ENCODE peak calls at places on chromosome 1, in five cellular contexts. One of them, this sample, is unnamed.
A peak's percentile ranks its signal among the peaks of the same experiment; 100 is the strongest.

GRCh38 chr1:80542231-80542630 is 1258.5 kb upstream of the ADGRL2 start:
- DNase-seq in A549: no peak
- DNase-seq in Peyer's patch: no peak
- DNase-seq in cardiac muscle cell: no peak
- DNase-seq in uterus: no peak
- DNase-seq in this sample: no peak

GRCh38 chr1:63148825-63149645 is 173.3 kb upstream of the FOXD3 start:
- DNase-seq in Peyer's patch: peak; percentile 73
- DNase-seq in cardiac muscle cell: peak; percentile 54
- DNase-seq in A549: peak; percentile 10
- DNase-seq in uterus: no peak
- DNase-seq in this sample: peak; percentile 12

GRCh38 chr1:100627018-100627716 is 89.2 kb downstream of the GPR88 start:
- DNase-seq in A549: no peak
- DNase-seq in cardiac muscle cell: no peak
- DNase-seq in Peyer's patch: no peak
- DNase-seq in uterus: no peak
- DNase-seq in this sample: no peak

GRCh38 chr1:204573563-204573925 is 57.3 kb downstream of the MDM4 start:
- DNase-seq in Peyer's patch: no peak
- DNase-seq in A549: peak; percentile 30
- DNase-seq in uterus: no peak
- DNase-seq in cardiac muscle cell: no peak
- DNase-seq in this sample: no peak

GRCh38 chr1:168157638-168158037 is 20.9 kb upstream of the GPR161 start:
- DNase-seq in uterus: no peak
- DNase-seq in cardiac muscle cell: no peak
- DNase-seq in A549: no peak
- DNase-seq in Peyer's patch: no peak
- DNase-seq in this sample: no peak

GRCh38 chr1:28259935-28260802 is 851 bp downstream of the SESN2 start:
- DNase-seq in cardiac muscle cell: peak; percentile 90
- DNase-seq in A549: peak; percentile 22
- DNase-seq in Peyer's patch: peak; percentile 80
- DNase-seq in uterus: peak; percentile 80
- DNase-seq in this sample: peak; percentile 63

GRCh38 chr1:145846191-145846590 is 761 bp downstream of the NUDT17 start:
- DNase-seq in Peyer's patch: peak; percentile 53
- DNase-seq in uterus: no peak
- DNase-seq in A549: peak; percentile 77
- DNase-seq in cardiac muscle cell: peak; percentile 61
- DNase-seq in this sample: no peak

GRCh38 chr1:192270398-192270797 is 46.4 kb upstream of the RGS21 start:
- DNase-seq in A549: no peak
- DNase-seq in Peyer's patch: no peak
- DNase-seq in cardiac muscle cell: no peak
- DNase-seq in uterus: no peak
- DNase-seq in this sample: no peak

GRCh38 chr1:228275435-228276342 is 67.8 kb downstream of the OBSCN start:
- DNase-seq in cardiac muscle cell: peak; percentile 85
- DNase-seq in A549: no peak
- DNase-seq in Peyer's patch: peak; percentile 97
- DNase-seq in uterus: peak; percentile 91
- DNase-seq in this sample: peak; percentile 89

GRCh38 chr1:1892079-1892762 is 1.3 kb upstream of the GNB1 start:
- DNase-seq in uterus: no peak
- DNase-seq in Peyer's patch: no peak
- DNase-seq in A549: no peak
- DNase-seq in cardiac muscle cell: no peak
- DNase-seq in this sample: peak; percentile 21

GRCh38 chr1:70467531-70467930 is 56.5 kb downstream of the CTH start:
- DNase-seq in A549: no peak
- DNase-seq in uterus: no peak
- DNase-seq in Peyer's patch: no peak
- DNase-seq in cardiac muscle cell: no peak
- DNase-seq in this sample: no peak

GRCh38 chr1:201298381-201299367 is 15.4 kb downstream of the PKP1 start:
- DNase-seq in cardiac muscle cell: no peak
- DNase-seq in Peyer's patch: peak; percentile 83
- DNase-seq in A549: no peak
- DNase-seq in uterus: no peak
- DNase-seq in this sample: no peak

GRCh38 chr1:210332719-210333398 is 4.2 kb downstream of the HHAT start:
- DNase-seq in cardiac muscle cell: no peak
- DNase-seq in A549: no peak
- DNase-seq in Peyer's patch: peak; percentile 78
- DNase-seq in uterus: no peak
- DNase-seq in this sample: no peak

GRCh38 chr1:14345925-14346550 is 252.4 kb upstream of the KAZN start:
- DNase-seq in uterus: no peak
- DNase-seq in A549: no peak
- DNase-seq in cardiac muscle cell: no peak
- DNase-seq in Peyer's patch: no peak
- DNase-seq in this sample: no peak

GRCh38 chr1:44576456-44577150 is 97.7 kb downstream of the TMEM53 start:
- DNase-seq in Peyer's patch: no peak
- DNase-seq in A549: no peak
- DNase-seq in uterus: no peak
- DNase-seq in cardiac muscle cell: no peak
- DNase-seq in this sample: no peak

GRCh38 chr1:18387307-18387706 is 93.4 kb upstream of the KLHDC7A start:
- DNase-seq in Peyer's patch: no peak
- DNase-seq in uterus: no peak
- DNase-seq in cardiac muscle cell: no peak
- DNase-seq in A549: no peak
- DNase-seq in this sample: no peak

GRCh38 chr1:10939654-10940450 is 72.6 kb upstream of the TARDBP start:
- DNase-seq in cardiac muscle cell: no peak
- DNase-seq in Peyer's patch: no peak
- DNase-seq in uterus: no peak
- DNase-seq in A549: no peak
- DNase-seq in this sample: peak; percentile 35

GRCh38 chr1:90721210-90722194 is 4.4 kb upstream of the BARHL2 start:
- DNase-seq in A549: peak; percentile 15
- DNase-seq in Peyer's patch: no peak
- DNase-seq in uterus: no peak
- DNase-seq in cardiac muscle cell: peak; percentile 72
- DNase-seq in this sample: no peak

GRCh38 chr1:89629146-89629545 is 3.8 kb upstream of the LRRC8C start:
- DNase-seq in Peyer's patch: no peak
- DNase-seq in A549: no peak
- DNase-seq in uterus: no peak
- DNase-seq in cardiac muscle cell: no peak
- DNase-seq in this sample: no peak

GRCh38 chr1:19123837-19124236 is 86.2 kb downstream of the UBR4 start:
- DNase-seq in cardiac muscle cell: no peak
- DNase-seq in A549: no peak
- DNase-seq in uterus: no peak
- DNase-seq in Peyer's patch: peak; percentile 71
- DNase-seq in this sample: no peak

GRCh38 chr1:185578293-185578692 is 155.9 kb upstream of the HMCN1 start:
- DNase-seq in Peyer's patch: no peak
- DNase-seq in cardiac muscle cell: no peak
- DNase-seq in A549: no peak
- DNase-seq in uterus: no peak
- DNase-seq in this sample: no peak

GRCh38 chr1:6465461-6466005 is 440 bp downstream of the TNFRSF25 start:
- DNase-seq in A549: no peak
- DNase-seq in cardiac muscle cell: no peak
- DNase-seq in uterus: no peak
- DNase-seq in Peyer's patch: no peak
- DNase-seq in this sample: no peak

GRCh38 chr1:193185861-193186714 is at the start of gene B3GALT2:
- DNase-seq in A549: no peak
- DNase-seq in cardiac muscle cell: peak; percentile 30
- DNase-seq in uterus: no peak
- DNase-seq in Peyer's patch: peak; percentile 63
- DNase-seq in this sample: peak; percentile 19

GRCh38 chr1:62144238-62144831 is 50.3 kb upstream of the L1TD1 start:
- DNase-seq in cardiac muscle cell: peak; percentile 55
- DNase-seq in Peyer's patch: peak; percentile 60
- DNase-seq in uterus: no peak
- DNase-seq in A549: peak; percentile 40
- DNase-seq in this sample: no peak

GRCh38 chr1:161260346-161260745 is 1.8 kb downstream of the PCP4L1 start:
- DNase-seq in uterus: no peak
- DNase-seq in A549: no peak
- DNase-seq in cardiac muscle cell: no peak
- DNase-seq in Peyer's patch: no peak
- DNase-seq in this sample: no peak

GRCh38 chr1:59776960-59777852 is 37.5 kb upstream of the HOOK1 start:
- DNase-seq in cardiac muscle cell: no peak
- DNase-seq in uterus: no peak
- DNase-seq in Peyer's patch: no peak
- DNase-seq in A549: no peak
- DNase-seq in this sample: no peak

GRCh38 chr1:66374148-66374547 is 159.8 kb upstream of the SGIP1 start:
- DNase-seq in Peyer's patch: no peak
- DNase-seq in A549: no peak
- DNase-seq in uterus: no peak
- DNase-seq in cardiac muscle cell: no peak
- DNase-seq in this sample: no peak

GRCh38 chr1:2496087-2496622 is 20.1 kb downstream of the PLCH2 start:
- DNase-seq in uterus: no peak
- DNase-seq in Peyer's patch: peak; percentile 82
- DNase-seq in cardiac muscle cell: no peak
- DNase-seq in A549: no peak
- DNase-seq in this sample: no peak

GRCh38 chr1:219302697-219303096 is 129.0 kb downstream of the LYPLAL1 start:
- DNase-seq in uterus: no peak
- DNase-seq in cardiac muscle cell: no peak
- DNase-seq in A549: no peak
- DNase-seq in Peyer's patch: no peak
- DNase-seq in this sample: no peak

GRCh38 chr1:95259245-95259644 is 25.2 kb downstream of the RWDD3 start:
- DNase-seq in A549: no peak
- DNase-seq in Peyer's patch: no peak
- DNase-seq in cardiac muscle cell: no peak
- DNase-seq in uterus: no peak
- DNase-seq in this sample: no peak

GRCh38 chr1:32725595-32725942 is 23.0 kb upstream of the SYNC start:
- DNase-seq in uterus: no peak
- DNase-seq in A549: no peak
- DNase-seq in cardiac muscle cell: no peak
- DNase-seq in Peyer's patch: no peak
- DNase-seq in this sample: no peak

GRCh38 chr1:32724678-32725594 is 22.4 kb upstream of the SYNC start:
- DNase-seq in uterus: peak; percentile 39
- DNase-seq in cardiac muscle cell: no peak
- DNase-seq in Peyer's patch: peak; percentile 75
- DNase-seq in A549: peak; percentile 81
- DNase-seq in this sample: no peak

GRCh38 chr1:32729254-32730046 is 26.9 kb upstream of the SYNC start:
- DNase-seq in Peyer's patch: no peak
- DNase-seq in A549: peak; percentile 65
- DNase-seq in uterus: no peak
- DNase-seq in cardiac muscle cell: no peak
- DNase-seq in this sample: no peak

GRCh38 chr1:32727876-32728275 is 25.3 kb upstream of the SYNC start:
- DNase-seq in A549: no peak
- DNase-seq in cardiac muscle cell: no peak
- DNase-seq in uterus: no peak
- DNase-seq in Peyer's patch: no peak
- DNase-seq in this sample: no peak

GRCh38 chr1:32728413-32729077 is 26.0 kb upstream of the SYNC start:
- DNase-seq in uterus: no peak
- DNase-seq in Peyer's patch: no peak
- DNase-seq in A549: no peak
- DNase-seq in cardiac muscle cell: no peak
- DNase-seq in this sample: no peak
- H3K4me1 ChIP-seq in uterus: no peaks in the 10 kb centered on the region
- H3K4me1 ChIP-seq in Peyer's patch: no peaks in the 10 kb centered on the region
- H3K4me1 ChIP-seq in A549: peaks cover 56% of the 10 kb centered on the region
- H3K4me1 ChIP-seq in cardiac muscle cell: no peaks in the 10 kb centered on the region
- H3K4me1 ChIP-seq in this sample: no peaks in the 10 kb centered on the region

GRCh38 chr1:214447557-214447871 is 103.9 kb downstream of the PTPN14 start:
- DNase-seq in uterus: no peak
- DNase-seq in Peyer's patch: no peak
- DNase-seq in A549: no peak
- DNase-seq in cardiac muscle cell: no peak
- DNase-seq in this sample: no peak
- H3K4me3 ChIP-seq in uterus: no peak overlapping the region
- H3K4me3 ChIP-seq in Peyer's patch: no peak overlapping the region
- H3K4me3 ChIP-seq in A549: peak overlapping the region; percentile 15
- H3K4me3 ChIP-seq in cardiac muscle cell: no peak overlapping the region
- H3K4me3 ChIP-seq in this sample: no peak overlapping the region

GRCh38 chr1:153612111-153612754 is 704 bp downstream of the S100A16 start:
- DNase-seq in cardiac muscle cell: no peak
- DNase-seq in uterus: peak; percentile 36
- DNase-seq in Peyer's patch: no peak
- DNase-seq in A549: no peak
- DNase-seq in this sample: no peak
- H3K4me1 ChIP-seq in cardiac muscle cell: peaks cover 33% of the 10 kb centered on the region
- H3K4me1 ChIP-seq in uterus: peaks cover 12% of the 10 kb centered on the region
- H3K4me1 ChIP-seq in Peyer's patch: peaks cover 7% of the 10 kb centered on the region
- H3K4me1 ChIP-seq in A549: peaks cover 60% of the 10 kb centered on the region
- H3K4me1 ChIP-seq in this sample: no peaks in the 10 kb centered on the region

GRCh38 chr1:117368116-117369108 is 1.2 kb downstream of the MAN1A2 start:
- DNase-seq in Peyer's patch: no peak
- DNase-seq in A549: peak; percentile 6
- DNase-seq in cardiac muscle cell: no peak
- DNase-seq in uterus: no peak
- DNase-seq in this sample: no peak
- H3K4me3 ChIP-seq in Peyer's patch: peak overlapping the region; percentile 97
- H3K4me3 ChIP-seq in A549: peak overlapping the region; percentile 90
- H3K4me3 ChIP-seq in cardiac muscle cell: peak overlapping the region; percentile 80
- H3K4me3 ChIP-seq in uterus: peak overlapping the region; percentile 62
- H3K4me3 ChIP-seq in this sample: peak overlapping the region; percentile 78